ENCODE peak calls at places on chromosomes 5 and 9, in four cellular contexts. F is activated naive CD8-positive, alpha-beta T cell treated with anti-CD3 and anti-CD28 coated beads, Interleukin-2, amount 50 U/mL, for 16 hours; P is CD8-positive, alpha-beta T cell; W is stimulated activated CD8-positive, alpha-beta memory T cell treated with anti-CD3 and anti-CD28 coated beads, Interleukin-4, amount 100 ng/mL, for 4 hours. V is an unnamed sample.
A peak's percentile ranks its signal among the peaks of the same experiment; 100 is the strongest.

GRCh38 chr5:18202147-18202546 is 567.9 kb downstream of the TAF11L14 start:
- DNase-seq in F (no peak), P (no peak), W (no peak), V (no peak)

GRCh38 chr9:112552229-112553050 is 65.8 kb downstream of the KIAA1958 start:
- DNase-seq in F (no peak), P (no peak), W (no peak), V (no peak)

GRCh38 chr5:15607076-15607475 is 107.1 kb downstream of the FBXL7 start:
- DNase-seq in F (no peak), P (no peak), W (no peak), V (no peak)

GRCh38 chr9:126532019-126532462 is 81.7 kb upstream of the LMX1B start:
- DNase-seq in F (no peak), P (no peak), W (no peak), V (no peak)

GRCh38 chr9:89999534-90000370 is 394.9 kb downstream of the GADD45G start:
- DNase-seq in F (peak; percentile 67), P (peak; percentile 36), W (peak; percentile 25), V (peak; percentile 55)

GRCh38 chr5:7261049-7261448 is 134.9 kb upstream of the ADCY2 start:
- DNase-seq in F (no peak), P (no peak), W (no peak), V (no peak)

GRCh38 chr9:4435197-4435596 is 55.1 kb upstream of the SLC1A1 start:
- DNase-seq in F (no peak), P (no peak), W (no peak), V (no peak)

GRCh38 chr5:173602423-173602822 is 14.0 kb downstream of the BOD1 start:
- DNase-seq in F (no peak), P (no peak), W (no peak), V (no peak)

GRCh38 chr9:124006448-124007156 is 5.0 kb upstream of the LHX2 start:
- DNase-seq in F (no peak), P (no peak), W (no peak), V (no peak)

GRCh38 chr9:131885144-131885609 is 145.3 kb upstream of the RAPGEF1 start:
- DNase-seq in F (no peak), P (no peak), W (no peak), V (no peak)

GRCh38 chr9:33884856-33885701 is 68.1 kb downstream of the UBE2R2 start:
- DNase-seq in F (no peak), P (no peak), W (no peak), V (peak; percentile 63)

GRCh38 chr5:148808864-148809642 is 17.4 kb upstream of the ADRB2 start:
- DNase-seq in F (no peak), P (peak; percentile 29), W (no peak), V (no peak)

GRCh38 chr9:129449066-129449465 is 171.8 kb downstream of the C9orf50 start:
- DNase-seq in F (no peak), P (no peak), W (no peak), V (no peak)

GRCh38 chr5:62578540-62578939 is at the start of gene LRRC70:
- DNase-seq in F (no peak), P (no peak), W (no peak), V (no peak)

GRCh38 chr5:6410421-6410820 is 32.1 kb upstream of the MED10 start:
- DNase-seq in F (no peak), P (no peak), W (no peak), V (no peak)

GRCh38 chr9:129164246-129164930 is 13.7 kb downstream of the IER5L start:
- DNase-seq in F (no peak), P (no peak), W (no peak), V (no peak)

GRCh38 chr5:135276151-135276550 is 122.9 kb downstream of the MACROH2A1 start:
- DNase-seq in F (no peak), P (no peak), W (no peak), V (no peak)

GRCh38 chr9:130137870-130138653 is 34.1 kb upstream of the NCS1 start:
- DNase-seq in F (no peak), P (no peak), W (no peak), V (no peak)

GRCh38 chr9:130271473-130271872 is 5.9 kb downstream of the HMCN2 start:
- DNase-seq in F (no peak), P (no peak), W (no peak), V (no peak)

GRCh38 chr9:129655142-129655541 is 10.3 kb upstream of the PRRX2 start:
- DNase-seq in F (no peak), P (no peak), W (no peak), V (no peak)

GRCh38 chr9:78682206-78682605 is 385.3 kb downstream of the PSAT1 start:
- DNase-seq in F (no peak), P (no peak), W (no peak), V (peak; percentile 11)

GRCh38 chr9:127163409-127163808 is 41.0 kb upstream of the ANGPTL2 start:
- DNase-seq in F (no peak), P (no peak), W (no peak), V (no peak)

GRCh38 chr5:85681871-85682270 is 935.9 kb upstream of the COX7C start:
- DNase-seq in F (no peak), P (no peak), W (no peak), V (no peak)

GRCh38 chr5:138597660-138598400 is 22.6 kb upstream of the HSPA9 start:
- DNase-seq in F (no peak), P (no peak), W (no peak), V (no peak)

GRCh38 chr5:69230181-69230580 is 4.5 kb upstream of the CDK7 start:
- DNase-seq in F (no peak), P (no peak), W (no peak), V (no peak)

GRCh38 chr9:126147620-126148522 is 178.8 kb upstream of the MVB12B start:
- DNase-seq in F (no peak), P (no peak), W (no peak), V (no peak)

GRCh38 chr9:112011051-112011620 is 114.5 kb downstream of the UGCG start:
- DNase-seq in F (no peak), P (no peak), W (no peak), V (no peak)

GRCh38 chr5:139392678-139393496 is 2.0 kb downstream of the PROB1 start:
- DNase-seq in F (peak; percentile 47), P (peak; percentile 75), W (peak; percentile 46), V (no peak)

GRCh38 chr9:68668127-68668526 is 36.9 kb upstream of the PIP5K1B start:
- DNase-seq in F (no peak), P (no peak), W (no peak), V (no peak)